ENCODE peak calls at places on chromosomes 13 and 19, in ten cellular contexts. T is right lobe of liver, C is Peyer's patch, D is HepG2, E is glutamatergic neuron, J is fibroblast of pulmonary artery, W is neural progenitor cell, P is mucosa of descending colon, R is epithelial cell of esophagus, U is fibroblast of lung. L is an unnamed sample.

GRCh38 chr13:76965759-76966421 is 17.6 kb downstream of the ACOD1 start:
- DNase-seq in R (peak; percentile 73), D (no peak), E (no peak), J (peak; percentile 84), U (peak; percentile 88), C (peak; percentile 50), W (no peak), T (peak; percentile 51), P (no peak), L (no peak)

GRCh38 chr13:114313061-114313860 is 1.0 kb upstream of the CHAMP1 start:
- DNase-seq in U (no peak), T (peak; percentile 25), P (no peak), J (no peak), R (peak; percentile 31), W (no peak), E (no peak), D (no peak), C (no peak), L (no peak)

GRCh38 chr19:2428027-2428690 is 773 bp upstream of the TIMM13 start:
- DNase-seq in R (peak; percentile 34), E (peak; percentile 65), C (no peak), W (peak; percentile 76), T (no peak), J (no peak), D (no peak), U (no peak), P (peak; percentile 60), L (no peak)

GRCh38 chr13:85798999-85799646 is at the start of gene SLITRK6:
- DNase-seq in W (peak; percentile 74), T (no peak), U (peak; percentile 91), C (no peak), J (peak; percentile 70), E (no peak), P (no peak), D (no peak), R (peak; percentile 98), L (no peak)

GRCh38 chr13:83895994-83896580 is 13.8 kb upstream of the SLITRK1 start:
- DNase-seq in C (no peak), T (no peak), U (no peak), D (no peak), E (no peak), W (no peak), P (no peak), R (peak; percentile 86), J (peak; percentile 17), L (no peak)

GRCh38 chr13:51644649-51645048 is 60.4 kb downstream of the WDFY2 start:
- DNase-seq in R (peak; percentile 28), J (peak; percentile 61), C (no peak), W (no peak), E (no peak), T (no peak), U (peak; percentile 40), D (no peak), P (no peak), L (no peak)

GRCh38 chr19:2089001-2089711 is 7.0 kb downstream of the MOB3A start:
- DNase-seq in R (peak; percentile 98), W (no peak), E (no peak), T (peak; percentile 29), D (no peak), C (peak; percentile 74), U (no peak), P (no peak), J (peak; percentile 24), L (no peak)

GRCh38 chr19:29216021-29216420 is 3.1 kb upstream of the UQCRFS1 start:
- DNase-seq in U (no peak), T (no peak), E (no peak), J (no peak), P (no peak), C (no peak), W (no peak), D (no peak), R (no peak), L (no peak)

GRCh38 chr13:32829676-32830091 is 186.5 kb upstream of the KL start:
- DNase-seq in R (peak; percentile 97), U (peak; percentile 29), C (no peak), W (no peak), P (no peak), J (peak; percentile 21), E (no peak), T (no peak), D (no peak), L (no peak)

GRCh38 chr19:29771708-29772415 is 39.9 kb upstream of the CCNE1 start:
- DNase-seq in E (peak; percentile 78), P (no peak), R (peak; percentile 40), J (peak; percentile 55), W (peak; percentile 81), D (peak; percentile 41), T (peak; percentile 52), U (peak; percentile 45), C (peak; percentile 59), L (peak; percentile 68)

GRCh38 chr13:46992383-46992952 is 95.6 kb upstream of the HTR2A start:
- DNase-seq in C (no peak), R (peak; percentile 46), U (no peak), J (peak; percentile 46), E (no peak), W (peak; percentile 11), T (no peak), D (peak; percentile 10), P (no peak), L (no peak)

GRCh38 chr13:23185542-23185941 is 4.8 kb downstream of the SGCG start:
- DNase-seq in P (no peak), C (no peak), W (no peak), D (no peak), J (no peak), R (no peak), T (no peak), E (no peak), U (no peak), L (no peak)

GRCh38 chr19:1469200-1469935 is 9.6 kb downstream of the C19orf25 start:
- DNase-seq in R (peak; percentile 56), W (peak; percentile 73), D (no peak), T (peak; percentile 25), E (peak; percentile 34), J (no peak), U (no peak), P (peak; percentile 41), C (no peak), L (no peak)

GRCh38 chr19:53659292-53659691 is 27.5 kb downstream of the DPRX start:
- DNase-seq in J (peak; percentile 3), D (peak; percentile 65), W (peak; percentile 80), P (no peak), U (no peak), T (peak; percentile 38), R (peak; percentile 25), E (no peak), C (no peak), L (no peak)

DNA sequence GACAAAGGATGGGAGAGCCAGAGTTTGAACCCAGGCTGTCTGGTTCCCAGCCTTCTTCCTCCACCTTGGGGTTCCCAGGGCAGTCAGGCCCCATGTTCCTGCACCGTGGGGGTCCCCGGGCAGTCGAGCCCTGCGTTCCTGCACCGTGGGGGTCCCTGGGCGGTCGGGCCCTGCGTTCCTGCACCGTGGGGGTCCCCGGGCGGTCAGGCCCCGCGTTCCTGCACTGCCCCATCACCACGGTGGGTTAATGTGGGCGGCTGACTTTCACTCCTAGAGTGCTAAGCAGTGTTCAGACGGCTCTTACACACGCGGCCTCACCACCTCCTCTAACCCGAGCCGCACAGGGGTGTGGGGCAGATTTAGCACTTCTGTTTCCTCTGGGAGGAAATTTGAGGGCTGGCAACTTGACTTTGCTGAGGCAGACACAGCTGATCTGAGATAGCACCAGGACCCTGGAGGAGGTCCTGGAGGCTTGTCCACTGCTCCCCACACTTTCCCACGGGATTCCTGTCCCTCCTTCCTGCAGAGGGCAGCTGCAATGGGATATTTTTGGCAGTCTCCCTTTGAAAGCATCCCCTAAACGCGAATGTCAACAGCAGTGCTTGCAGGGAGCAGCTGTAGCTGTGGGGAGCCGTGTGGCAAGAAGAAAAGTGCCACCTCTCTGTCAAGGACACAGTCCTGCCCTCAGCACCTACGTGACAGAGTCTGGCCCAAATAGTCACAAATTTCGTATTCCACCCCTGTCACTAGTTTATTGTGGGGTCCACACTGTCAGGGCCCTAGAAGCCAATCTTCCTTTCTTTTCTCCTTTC is 239.4 kb downstream of the TEX29 start:
- DNase-seq in P (no peak), J (no peak), W (no peak), U (no peak), C (no peak), D (no peak), E (no peak), T (no peak), R (no peak), L (no peak)
- TF ChIP-seq CTCF in P (no peak), J (no peak), W (no peak), U (no peak), C (no peak), D (no peak), E (no peak), T (no peak), R (no peak), L (no peak)

GRCh38 chr13:26247011-26247410 is 6.9 kb upstream of the CDK8 start:
- DNase-seq in R (no peak), P (no peak), T (no peak), C (no peak), D (no peak), E (no peak), U (no peak), W (no peak), J (no peak), L (no peak)
- TF ChIP-seq CTCF in R (no peak), P (no peak), T (no peak), C (no peak), D (no peak), E (no peak), U (no peak), W (no peak), J (no peak), L (no peak)

DNA sequence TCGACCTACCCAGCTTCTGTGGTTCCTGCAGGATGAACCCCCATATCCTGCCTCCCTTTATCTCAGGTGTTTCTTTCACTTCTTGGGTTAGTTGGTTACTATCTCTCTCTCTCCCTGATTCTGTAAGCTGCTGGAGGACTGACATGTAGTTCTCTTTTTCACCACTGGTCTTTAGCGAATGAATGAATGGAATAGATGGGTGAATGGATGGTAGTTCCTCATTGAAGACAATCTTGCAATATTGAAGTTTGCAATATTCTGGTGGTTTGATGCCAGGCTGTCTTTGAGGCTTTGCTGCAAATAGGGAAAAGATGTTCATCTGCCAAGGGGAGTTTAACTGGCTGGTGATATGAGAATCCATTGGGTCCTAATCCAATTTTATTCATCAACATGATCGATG is 120.2 kb downstream of the UBL3 start:
- DNase-seq in P (no peak), E (no peak), D (no peak), C (no peak), R (no peak), U (no peak), T (no peak), W (no peak), J (no peak), L (no peak)
- TF ChIP-seq CTCF in P (no peak), E (peak; percentile 37), D (no peak), C (no peak), R (no peak), U (peak; percentile 13), T (no peak), W (no peak), J (peak; percentile 5), L (no peak)

DNA sequence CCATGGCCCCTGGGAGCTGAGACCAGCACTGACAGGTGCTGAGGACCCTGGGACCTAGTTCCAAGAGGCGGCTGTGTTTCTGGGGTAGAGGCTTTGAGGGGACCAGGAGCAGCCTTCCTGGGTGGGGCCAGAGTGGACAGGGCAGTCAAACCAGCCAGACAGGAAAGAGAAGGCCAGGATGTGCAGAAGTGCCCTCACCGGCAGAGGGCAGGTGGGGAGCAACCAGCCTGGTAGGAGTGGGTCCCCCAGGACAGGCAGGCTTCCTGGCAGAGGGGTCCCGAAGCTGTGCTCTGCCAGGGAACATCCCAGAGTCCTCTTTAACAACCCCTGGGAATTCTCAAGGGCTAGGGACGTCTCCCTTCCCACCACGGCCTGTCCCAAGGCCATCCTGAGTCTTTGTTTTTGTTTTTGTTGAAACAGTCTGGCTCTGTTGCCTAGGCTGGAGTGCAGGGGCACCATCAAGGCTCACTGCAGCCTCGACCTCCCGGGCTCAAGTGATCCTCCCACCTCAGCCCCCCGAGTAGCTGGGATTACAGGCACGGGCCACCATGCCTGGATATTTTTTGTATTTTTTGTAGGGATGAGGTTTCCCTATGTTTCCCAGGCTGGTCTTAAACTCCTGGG is 3.0 kb upstream of the HIPK4 start:
- DNase-seq in R (peak; percentile 72), D (peak; percentile 31), W (no peak), U (no peak), T (no peak), P (no peak), C (no peak), J (no peak), E (no peak), L (no peak)
- TF ChIP-seq CTCF in R (peak; percentile 68), D (peak; percentile 75), W (no peak), U (no peak), T (no peak), P (no peak), C (no peak), J (peak; percentile 15), E (no peak), L (peak; percentile 25)